ENCODE peak calls at places on chromosomes 11 and 22, in seven cellular contexts. V, R, N, K, E, G and I are unnamed samples. For H3K36me3, the result is how much of the 10 kb centered on the place peaks cover.

GRCh38 chr11:65856689-65857499 is 1.1 kb downstream of the CFL1 start:
- DNase-seq in G (peak), N (peak), K (peak), V (peak), E (peak), R (peak), I (peak)

GRCh38 chr11:47539681-47540039 is 13.3 kb downstream of the CELF1 start:
- DNase-seq in E (no peak), V (no peak), G (no peak), K (no peak), N (no peak), R (no peak), I (no peak)

GRCh38 chr11:19820100-19820499 is 107.5 kb downstream of the NAV2 start:
- DNase-seq in R (no peak), E (peak), G (peak), V (no peak), K (no peak), N (no peak), I (no peak)

GRCh38 chr22:43867839-43868652 is 5.7 kb upstream of the SULT4A1 start:
- DNase-seq in N (peak), V (peak), K (no peak), R (peak), G (peak), E (peak), I (peak)

GRCh38 chr11:65334696-65335295 is 1.1 kb downstream of the DPF2 start:
- DNase-seq in K (no peak), E (no peak), N (no peak), G (no peak), R (no peak), V (no peak), I (no peak)

GRCh38 chr11:8082391-8083087 is 1.5 kb downstream of the TUB start:
- DNase-seq in V (no peak), G (no peak), K (peak), N (no peak), R (no peak), E (no peak), I (no peak)

GRCh38 chr11:26522912-26523610 is 49.0 kb downstream of the MUC15 start:
- DNase-seq in K (no peak), N (peak), E (no peak), G (peak), R (no peak), V (no peak), I (peak)

GRCh38 chr11:27234043-27234668 is 128.9 kb downstream of the CCDC34 start:
- DNase-seq in E (peak), V (peak), G (peak), R (no peak), N (peak), K (no peak), I (peak)

GRCh38 chr11:122711831-122712378 is 56.4 kb downstream of the UBASH3B start:
- DNase-seq in K (peak), N (no peak), E (peak), V (no peak), R (no peak), G (no peak), I (peak)

GRCh38 chr11:62801071-62801470 is 4.2 kb downstream of the NXF1 start:
- DNase-seq in G (no peak), N (no peak), R (no peak), E (no peak), V (no peak), K (no peak), I (no peak)

GRCh38 chr11:62804310-62805043 is 763 bp downstream of the NXF1 start:
- DNase-seq in G (peak), R (no peak), N (no peak), E (peak), V (no peak), K (no peak), I (peak)

GRCh38 chr11:62805991-62806441 is 776 bp upstream of the NXF1 start:
- DNase-seq in V (no peak), G (no peak), K (peak), N (peak), R (no peak), E (peak), I (no peak)

GRCh38 chr11:62806611-62807121 is 1.4 kb upstream of the NXF1 start:
- DNase-seq in G (peak), R (peak), N (no peak), V (no peak), K (no peak), E (peak), I (peak)

GRCh38 chr11:62805044-62805892 is at the start of gene NXF1:
- DNase-seq in N (peak), R (peak), G (peak), K (peak), E (peak), V (peak), I (peak)
- TF ChIP-seq CTCF in N (no peak), R (peak), G (no peak), K (peak), E (no peak), V (no peak), I (no peak)

GRCh38 chr11:74233683-74234082 is 62.6 kb downstream of the PPME1 start:
- DNase-seq in R (no peak), G (no peak), K (no peak), E (no peak), V (no peak), N (no peak), I (no peak)

GRCh38 chr11:74237541-74237940 is 66.5 kb downstream of the PPME1 start:
- DNase-seq in K (no peak), V (no peak), R (no peak), E (no peak), N (no peak), G (peak), I (no peak)

GRCh38 chr11:74238243-74238642 is 67.2 kb downstream of the PPME1 start:
- DNase-seq in R (no peak), V (no peak), N (no peak), E (no peak), K (no peak), G (no peak), I (no peak)

GRCh38 chr11:74232316-74232950 is 61.3 kb downstream of the PPME1 start:
- DNase-seq in V (no peak), N (no peak), R (no peak), G (no peak), E (no peak), K (no peak), I (no peak)

DNA sequence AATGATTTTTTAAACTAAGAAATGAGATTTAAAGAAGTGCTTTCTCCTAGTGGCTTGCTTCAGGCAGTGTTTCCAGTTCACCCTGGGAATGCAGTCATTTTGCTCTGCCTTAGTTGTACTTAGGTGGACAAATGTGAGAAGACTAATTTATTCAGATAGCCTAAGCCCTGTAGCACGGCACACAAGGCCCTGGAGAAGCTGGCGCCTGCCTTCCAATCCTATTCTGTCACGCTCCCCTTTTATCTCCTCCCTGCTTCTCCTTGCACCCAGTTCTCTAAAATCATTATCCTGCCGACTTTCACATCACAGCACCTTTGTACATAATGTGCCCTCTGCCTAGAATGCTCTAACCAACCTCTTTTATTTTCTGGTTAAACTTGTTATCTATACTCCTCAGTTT is 64.0 kb downstream of the PPME1 start:
- DNase-seq in N (no peak), K (no peak), R (no peak), V (no peak), G (no peak), E (no peak), I (no peak)
- H3K36me3 ChIP-seq in N (under half), K (half or more), R (half or more), V (under half), G (under half), E (under half), I (under half)

GRCh38 chr22:23236026-23236425 is 55.7 kb downstream of the BCR start:
- DNase-seq in G (peak), V (no peak), E (no peak), K (no peak), R (no peak), N (no peak), I (no peak)
- H3K4me3 ChIP-seq in G (no peak), V (no peak), E (no peak), K (no peak), R (no peak), N (no peak), I (no peak)

GRCh38 chr22:36756031-36756430 is 19.9 kb downstream of the IFT27 start:
- DNase-seq in R (no peak), E (no peak), G (no peak), K (no peak), V (no peak), N (no peak), I (no peak)

GRCh38 chr22:36759481-36760159 is 16.3 kb downstream of the IFT27 start:
- DNase-seq in N (no peak), V (no peak), K (no peak), G (no peak), R (no peak), E (no peak), I (no peak)

GRCh38 chr22:36756746-36757607 is 18.9 kb downstream of the IFT27 start:
- DNase-seq in N (no peak), K (no peak), V (no peak), G (no peak), E (no peak), R (no peak), I (no peak)

GRCh38 chr22:36758792-36759271 is 17.1 kb downstream of the IFT27 start:
- DNase-seq in K (no peak), E (no peak), G (no peak), V (no peak), N (no peak), R (no peak), I (no peak)

GRCh38 chr22:36757608-36758220 is 18.2 kb downstream of the IFT27 start:
- DNase-seq in E (peak), R (peak), V (peak), N (peak), G (peak), K (peak), I (peak)
- TF ChIP-seq CTCF in E (peak), R (peak), V (peak), N (peak), G (peak), K (peak), I (peak)

DNA sequence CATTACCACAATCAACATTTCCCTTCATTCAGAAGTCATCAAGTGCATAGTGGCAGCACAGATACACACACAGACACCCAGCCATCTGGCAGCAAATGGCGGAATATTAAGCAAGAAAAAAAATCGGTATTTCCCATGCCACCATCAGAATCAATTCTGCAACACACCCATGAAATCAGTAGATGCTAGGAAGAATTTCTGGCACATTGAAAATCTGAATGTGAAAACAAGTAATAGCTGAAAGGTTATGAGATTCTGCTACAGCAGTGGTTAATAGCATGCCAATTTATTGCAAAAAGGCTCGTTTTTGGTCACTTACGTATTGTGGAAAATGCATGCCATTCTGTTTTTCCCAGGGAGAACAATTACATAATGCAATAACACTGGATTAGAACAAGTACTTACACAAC is 91.1 kb downstream of the PICALM start:
- DNase-seq in E (no peak), K (no peak), V (no peak), N (no peak), R (no peak), G (no peak), I (no peak)
- H3K36me3 ChIP-seq in E (half or more), K (half or more), V (under half), N (under half), R (half or more), G (under half), I (under half)

GRCh38 chr11:31809543-31809856 is 1.6 kb downstream of the PAX6 start:
- DNase-seq in R (no peak), G (no peak), E (peak), V (no peak), K (no peak), N (no peak), I (no peak)
- H3K4me3 ChIP-seq in R (peak), G (no peak), E (peak), V (no peak), K (no peak), N (no peak), I (no peak)

GRCh38 chr22:20858615-20859416 is at the start of the genes PI4KA and SNAP29:
- DNase-seq in G (peak), K (peak), E (peak), N (peak), V (peak), R (peak), I (peak)
- TF ChIP-seq CTCF in G (no peak), K (no peak), E (no peak), N (peak), V (no peak), R (no peak), I (no peak)

DNA sequence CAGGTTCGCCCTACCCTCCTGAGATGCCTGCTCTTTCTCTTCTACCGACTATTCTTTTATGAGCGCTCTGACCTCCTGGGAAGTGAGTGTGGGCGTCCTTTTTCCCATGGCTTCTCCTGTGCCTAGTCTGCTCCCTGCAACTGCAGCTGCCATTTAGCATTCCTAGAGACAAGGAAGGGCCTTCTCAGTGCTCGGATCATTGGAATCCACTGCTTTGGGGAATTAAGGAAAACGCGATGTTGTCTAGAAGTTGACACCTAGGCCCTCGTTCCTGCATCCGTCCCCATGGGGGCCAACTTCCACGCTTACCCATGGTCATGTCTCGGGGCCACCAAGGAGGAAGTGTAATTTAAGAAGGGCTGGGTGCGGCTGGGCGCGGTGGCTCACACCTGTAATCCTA is 95.4 kb downstream of the BCR start:
- DNase-seq in N (no peak), V (no peak), K (no peak), G (no peak), E (no peak), R (no peak), I (no peak)
- H3K36me3 ChIP-seq in N (half or more), V (under half), K (under half), G (under half), E (under half), R (half or more), I (under half)

GRCh38 chr11:134598368-134598767 is 186.3 kb upstream of the B3GAT1 start:
- DNase-seq in R (peak), N (no peak), V (no peak), G (no peak), E (no peak), K (no peak), I (no peak)
- H3K4me3 ChIP-seq in R (no peak), N (no peak), V (no peak), G (no peak), E (no peak), K (no peak), I (no peak)